ENCODE peak calls at places on chromosome 4, in eight cellular contexts. V is endothelial cell of umbilical vein, A is Peyer's patch, R is PC-9, X is heart right ventricle, F is trophoblast cell, P is psoas muscle, L is mammary epithelial cell. G is an unnamed sample.
A peak's percentile ranks its signal among the peaks of the same experiment; 100 is the strongest.

GRCh38 chr4:3017504-3017903 is 54.1 kb downstream of the GRK4 start:
- DNase-seq in L (no peak), F (no peak), V (no peak), X (no peak), A (no peak), P (no peak), R (no peak), G (no peak)

GRCh38 chr4:16860506-16860905 is 37.9 kb downstream of the LDB2 start:
- DNase-seq in V (peak; percentile 85), P (no peak), L (no peak), F (no peak), R (no peak), A (no peak), X (no peak), G (no peak)

GRCh38 chr4:165440415-165440882 is 61.6 kb downstream of the CPE start:
- DNase-seq in R (peak; percentile 87), P (no peak), L (peak; percentile 80), V (peak; percentile 10), A (no peak), X (no peak), F (peak; percentile 86), G (peak; percentile 52)

GRCh38 chr4:89129080-89129640 is 17.8 kb downstream of the TIGD2 start:
- DNase-seq in V (no peak), L (no peak), P (no peak), F (no peak), R (no peak), X (no peak), A (no peak), G (no peak)

GRCh38 chr4:72489267-72489666 is 79.8 kb downstream of the ADAMTS3 start:
- DNase-seq in F (no peak), A (no peak), R (no peak), V (no peak), P (no peak), X (no peak), L (peak; percentile 84), G (no peak)

GRCh38 chr4:112060212-112060611 is 85.0 kb upstream of the FAM241A start:
- DNase-seq in V (peak; percentile 59), P (no peak), F (no peak), X (no peak), R (no peak), L (no peak), A (no peak), G (no peak)

GRCh38 chr4:54913751-54914526 is 211.5 kb downstream of the KDR start:
- DNase-seq in P (no peak), L (no peak), V (peak; percentile 62), X (no peak), F (no peak), R (no peak), A (no peak), G (no peak)

GRCh38 chr4:147586032-147586431 is 31.2 kb upstream of the TMEM184C start:
- DNase-seq in A (no peak), L (no peak), F (no peak), V (no peak), R (no peak), X (no peak), P (no peak), G (no peak)

GRCh38 chr4:61462451-61463326 is 262.6 kb downstream of the ADGRL3 start:
- DNase-seq in R (peak; percentile 51), V (peak; percentile 53), F (no peak), A (no peak), P (no peak), L (peak; percentile 89), X (no peak), G (no peak)

GRCh38 chr4:117874241-117874640 is 160.0 kb upstream of the NDST3 start:
- DNase-seq in F (no peak), P (no peak), R (no peak), A (no peak), V (no peak), L (no peak), X (no peak), G (no peak)

GRCh38 chr4:107721436-107722090 is 1.5 kb upstream of the PAPSS1 start:
- DNase-seq in V (no peak), R (no peak), P (no peak), A (peak; percentile 68), X (peak; percentile 21), F (no peak), L (no peak), G (no peak)

GRCh38 chr4:39466747-39467146 is 7.9 kb downstream of the LIAS start:
- DNase-seq in V (no peak), R (no peak), A (no peak), P (no peak), X (no peak), F (no peak), L (no peak), G (no peak)

GRCh38 chr4:173527103-173527876 is 2.7 kb downstream of the HAND2 start:
- DNase-seq in X (peak; percentile 50), A (no peak), R (no peak), L (no peak), F (no peak), P (no peak), V (no peak), G (no peak)

GRCh38 chr4:130336585-130337217 is 1240.7 kb downstream of the C4orf33 start:
- DNase-seq in A (no peak), R (no peak), X (no peak), P (no peak), F (peak; percentile 3), V (peak; percentile 44), L (no peak), G (peak; percentile 4)

GRCh38 chr4:185396724-185397402 is at the start of gene ANKRD37:
- DNase-seq in R (peak; percentile 86), A (peak; percentile 67), L (peak; percentile 76), V (peak; percentile 69), X (peak; percentile 46), F (peak; percentile 88), P (peak; percentile 35), G (no peak)

GRCh38 chr4:77921701-77922100 is 59.1 kb downstream of the MRPL1 start:
- DNase-seq in V (peak; percentile 97), A (no peak), L (peak; percentile 82), R (peak; percentile 90), F (peak; percentile 34), P (no peak), X (no peak), G (peak; percentile 48)

GRCh38 chr4:110612631-110613269 is 10.1 kb downstream of the PITX2 start:
- DNase-seq in R (no peak), A (no peak), P (no peak), F (no peak), X (no peak), L (no peak), V (no peak), G (no peak)

GRCh38 chr4:20426028-20426427 is 174.3 kb downstream of the SLIT2 start:
- DNase-seq in V (no peak), R (no peak), X (no peak), P (no peak), F (no peak), L (no peak), A (no peak), G (no peak)

GRCh38 chr4:113394730-113395530 is 345.5 kb downstream of the ANK2 start:
- DNase-seq in V (peak; percentile 92), L (peak; percentile 78), R (peak; percentile 60), P (no peak), A (peak; percentile 63), F (peak; percentile 48), X (no peak), G (peak; percentile 68)

DNA sequence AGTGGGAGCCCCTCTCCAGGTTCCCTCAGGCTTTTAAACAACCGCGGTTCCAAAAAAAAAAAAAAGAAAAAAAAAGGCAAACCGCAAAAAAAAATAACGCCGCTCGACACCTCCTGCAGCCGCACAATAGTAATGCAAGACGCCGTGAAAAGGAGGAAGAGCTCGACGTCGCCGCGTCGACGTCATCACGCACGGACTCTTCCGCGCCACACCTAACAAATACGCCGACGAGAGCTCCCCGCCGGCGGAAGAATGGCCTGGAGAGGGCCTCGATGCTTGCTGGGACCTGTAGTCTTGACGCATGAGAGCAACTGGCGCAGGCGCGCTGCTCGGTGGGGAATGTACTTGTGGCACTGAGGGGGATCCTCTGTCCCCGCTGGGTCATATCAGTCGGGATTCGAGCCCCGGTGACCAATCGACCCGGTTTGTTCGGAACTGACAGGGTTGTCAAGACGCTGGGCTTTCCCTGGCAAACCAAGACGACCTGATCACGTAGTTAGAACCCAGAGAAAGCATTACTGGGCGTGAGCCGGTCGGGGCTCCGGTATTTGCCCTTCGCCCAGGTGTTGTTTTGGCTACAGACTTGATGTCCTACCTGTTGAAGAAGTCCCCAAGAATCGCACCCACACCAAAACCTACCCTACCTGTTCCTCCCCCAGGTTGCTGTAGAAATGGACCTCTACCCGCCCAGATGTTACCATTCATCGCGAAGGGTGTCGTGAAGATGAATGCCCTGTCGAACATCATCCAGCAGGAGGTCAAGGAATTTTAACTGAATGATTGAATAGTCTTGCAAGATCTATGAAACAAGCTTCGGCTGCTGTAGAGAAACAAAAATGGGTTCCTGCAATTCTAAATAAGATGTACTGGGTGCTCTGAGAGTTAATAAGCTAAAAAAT is at the start of gene CBR4:
- DNase-seq in A (peak; percentile 99), V (peak; percentile 99), F (peak; percentile 99), R (peak; percentile 90), P (peak; percentile 99), X (peak; percentile 97), L (peak; percentile 98), G (peak; percentile 97)
- H3K4me1 ChIP-seq in A (no peaks in the 10 kb centered on the region), V (peaks cover 19% of the 10 kb centered on the region), F (peaks cover 2% of the 10 kb centered on the region), R (peaks cover 33% of the 10 kb centered on the region), P (peaks cover 24% of the 10 kb centered on the region), X (peaks cover 21% of the 10 kb centered on the region), L (peaks cover 28% of the 10 kb centered on the region), G (peaks cover 9% of the 10 kb centered on the region)

GRCh38 chr4:1242506-1243450 is 6.2 kb downstream of the CTBP1 start:
- DNase-seq in X (peak; percentile 3), F (no peak), P (no peak), V (no peak), L (no peak), A (peak; percentile 35), R (no peak), G (no peak)
- H3K4me1 ChIP-seq in X (peaks cover 57% of the 10 kb centered on the region), F (peaks cover 16% of the 10 kb centered on the region), P (peaks cover 70% of the 10 kb centered on the region), V (peaks cover 14% of the 10 kb centered on the region), L (peaks cover 21% of the 10 kb centered on the region), A (peaks cover 19% of the 10 kb centered on the region), R (peaks cover 16% of the 10 kb centered on the region), G (peaks cover 7% of the 10 kb centered on the region)

GRCh38 chr4:163666335-163666888 is 171.9 kb downstream of the TMA16 start:
- DNase-seq in X (no peak), P (no peak), A (no peak), V (no peak), R (no peak), L (no peak), F (no peak), G (no peak)
- H3K4me1 ChIP-seq in X (no peaks in the 10 kb centered on the region), P (no peaks in the 10 kb centered on the region), A (no peaks in the 10 kb centered on the region), V (no peaks in the 10 kb centered on the region), R (no peaks in the 10 kb centered on the region), L (no peaks in the 10 kb centered on the region), F (no peaks in the 10 kb centered on the region), G (no peaks in the 10 kb centered on the region)

GRCh38 chr4:119106036-119107000 is 29.3 kb upstream of the MYOZ2 start:
- DNase-seq in F (no peak), V (peak; percentile 42), L (no peak), R (no peak), P (no peak), X (no peak), A (no peak), G (no peak)

GRCh38 chr4:119103263-119103662 is 32.4 kb upstream of the MYOZ2 start:
- DNase-seq in V (peak; percentile 93), X (no peak), A (peak; percentile 51), P (peak; percentile 50), R (peak; percentile 97), L (peak; percentile 96), F (peak; percentile 56), G (peak; percentile 90)

GRCh38 chr4:119104644-119105273 is 30.9 kb upstream of the MYOZ2 start:
- DNase-seq in P (no peak), L (no peak), X (no peak), R (no peak), V (no peak), F (no peak), A (no peak), G (no peak)

GRCh38 chr4:119110121-119110520 is 25.5 kb upstream of the MYOZ2 start:
- DNase-seq in V (no peak), A (no peak), L (no peak), P (no peak), F (no peak), X (no peak), R (no peak), G (no peak)

GRCh38 chr4:119105605-119106004 is 30.0 kb upstream of the MYOZ2 start:
- DNase-seq in X (no peak), P (no peak), F (no peak), A (no peak), L (no peak), R (no peak), V (peak; percentile 32), G (no peak)
- H3K4me1 ChIP-seq in X (peaks cover 20% of the 10 kb centered on the region), P (peaks cover 34% of the 10 kb centered on the region), F (peaks cover 4% of the 10 kb centered on the region), A (no peaks in the 10 kb centered on the region), L (peaks cover 34% of the 10 kb centered on the region), R (peaks cover 31% of the 10 kb centered on the region), V (peaks cover 43% of the 10 kb centered on the region), G (peaks cover 21% of the 10 kb centered on the region)

G was measured in SJSA1.